ENCODE peak calls at places on chromosomes 4 and X, in seven cellular contexts. One of them, this sample, is unnamed.

GRCh38 chrX:111492085-111492484 is 19.4 kb upstream of the SERTM2 start:
- DNase-seq in T-helper 2 cell: no peak
- DNase-seq in GM10248: no peak
- DNase-seq in T-helper 17 cell: no peak
- DNase-seq in AG10803: no peak
- DNase-seq in EL: no peak
- DNase-seq in kidney tubule cell: no peak
- DNase-seq in this sample: no peak

GRCh38 chrX:22987452-22987851 is 12.3 kb upstream of the DDX53 start:
- DNase-seq in AG10803: peak
- DNase-seq in kidney tubule cell: no peak
- DNase-seq in T-helper 2 cell: no peak
- DNase-seq in EL: no peak
- DNase-seq in GM10248: no peak
- DNase-seq in T-helper 17 cell: no peak
- DNase-seq in this sample: peak

GRCh38 chrX:97234471-97235097 is 350.9 kb downstream of the RPA4 start:
- DNase-seq in T-helper 2 cell: no peak
- DNase-seq in AG10803: no peak
- DNase-seq in kidney tubule cell: no peak
- DNase-seq in T-helper 17 cell: no peak
- DNase-seq in GM10248: peak
- DNase-seq in EL: no peak
- DNase-seq in this sample: no peak

GRCh38 chr4:54226399-54227260 is 2.5 kb upstream of the PDGFRA start:
- DNase-seq in GM10248: no peak
- DNase-seq in T-helper 2 cell: no peak
- DNase-seq in EL: peak
- DNase-seq in AG10803: peak
- DNase-seq in T-helper 17 cell: no peak
- DNase-seq in kidney tubule cell: no peak
- DNase-seq in this sample: peak

GRCh38 chr4:41622816-41623215 is 84.9 kb downstream of the LIMCH1 start:
- DNase-seq in GM10248: no peak
- DNase-seq in T-helper 2 cell: no peak
- DNase-seq in AG10803: no peak
- DNase-seq in T-helper 17 cell: no peak
- DNase-seq in kidney tubule cell: no peak
- DNase-seq in EL: no peak
- DNase-seq in this sample: no peak

GRCh38 chr4:186957952-186958555 is 234.4 kb upstream of the FAT1 start:
- DNase-seq in EL: no peak
- DNase-seq in GM10248: no peak
- DNase-seq in kidney tubule cell: peak
- DNase-seq in AG10803: peak
- DNase-seq in T-helper 17 cell: no peak
- DNase-seq in T-helper 2 cell: no peak
- DNase-seq in this sample: no peak

GRCh38 chr4:33959519-33959918 is 2284.8 kb downstream of the ARAP2 start:
- DNase-seq in kidney tubule cell: no peak
- DNase-seq in GM10248: no peak
- DNase-seq in T-helper 17 cell: no peak
- DNase-seq in EL: peak
- DNase-seq in T-helper 2 cell: no peak
- DNase-seq in AG10803: peak
- DNase-seq in this sample: no peak

GRCh38 chr4:39521253-39521908 is 5.9 kb downstream of the UGDH start:
- DNase-seq in EL: peak
- DNase-seq in GM10248: no peak
- DNase-seq in T-helper 17 cell: no peak
- DNase-seq in T-helper 2 cell: no peak
- DNase-seq in kidney tubule cell: no peak
- DNase-seq in AG10803: peak
- DNase-seq in this sample: peak

GRCh38 chr4:26083987-26084386 is 170.0 kb downstream of the SMIM20 start:
- DNase-seq in EL: peak
- DNase-seq in AG10803: peak
- DNase-seq in T-helper 2 cell: no peak
- DNase-seq in T-helper 17 cell: no peak
- DNase-seq in GM10248: peak
- DNase-seq in kidney tubule cell: peak
- DNase-seq in this sample: peak

GRCh38 chr4:65651031-65651430 is 19.3 kb downstream of the EPHA5 start:
- DNase-seq in T-helper 2 cell: no peak
- DNase-seq in T-helper 17 cell: no peak
- DNase-seq in GM10248: no peak
- DNase-seq in AG10803: no peak
- DNase-seq in EL: no peak
- DNase-seq in kidney tubule cell: no peak
- DNase-seq in this sample: no peak

GRCh38 chr4:94399277-94399676 is 52.5 kb upstream of the PDLIM5 start:
- DNase-seq in GM10248: no peak
- DNase-seq in T-helper 2 cell: no peak
- DNase-seq in EL: no peak
- DNase-seq in kidney tubule cell: no peak
- DNase-seq in T-helper 17 cell: no peak
- DNase-seq in AG10803: no peak
- DNase-seq in this sample: no peak

GRCh38 chr4:140581078-140581477 is 12.3 kb upstream of the UCP1 start:
- DNase-seq in EL: no peak
- DNase-seq in GM10248: no peak
- DNase-seq in T-helper 17 cell: no peak
- DNase-seq in kidney tubule cell: no peak
- DNase-seq in T-helper 2 cell: no peak
- DNase-seq in AG10803: no peak
- DNase-seq in this sample: no peak

GRCh38 chrX:119655125-119655524 is 37.8 kb downstream of the SEPTIN6 start:
- DNase-seq in GM10248: peak
- DNase-seq in AG10803: peak
- DNase-seq in T-helper 17 cell: peak
- DNase-seq in kidney tubule cell: peak
- DNase-seq in T-helper 2 cell: no peak
- DNase-seq in EL: peak
- DNase-seq in this sample: peak

GRCh38 chrX:97587171-97587570 is 703.5 kb downstream of the RPA4 start:
- DNase-seq in kidney tubule cell: no peak
- DNase-seq in T-helper 17 cell: no peak
- DNase-seq in EL: no peak
- DNase-seq in T-helper 2 cell: no peak
- DNase-seq in GM10248: no peak
- DNase-seq in AG10803: no peak
- DNase-seq in this sample: no peak

GRCh38 chrX:40746536-40746935 is 11.2 kb upstream of the MED14 start:
- DNase-seq in T-helper 17 cell: no peak
- DNase-seq in AG10803: no peak
- DNase-seq in GM10248: no peak
- DNase-seq in EL: no peak
- DNase-seq in kidney tubule cell: no peak
- DNase-seq in T-helper 2 cell: no peak
- DNase-seq in this sample: no peak

GRCh38 chr4:102008711-102009110 is 218.2 kb downstream of the BANK1 start:
- DNase-seq in GM10248: no peak
- DNase-seq in T-helper 2 cell: no peak
- DNase-seq in EL: no peak
- DNase-seq in T-helper 17 cell: no peak
- DNase-seq in kidney tubule cell: no peak
- DNase-seq in AG10803: no peak
- DNase-seq in this sample: peak

GRCh38 chr4:29566371-29566770 is 1153.8 kb upstream of the PCDH7 start:
- DNase-seq in EL: no peak
- DNase-seq in T-helper 2 cell: no peak
- DNase-seq in GM10248: no peak
- DNase-seq in T-helper 17 cell: no peak
- DNase-seq in kidney tubule cell: no peak
- DNase-seq in AG10803: no peak
- DNase-seq in this sample: no peak

GRCh38 chrX:118839334-118839958 is 15.8 kb downstream of the ZCCHC12 start:
- DNase-seq in AG10803: peak
- DNase-seq in kidney tubule cell: peak
- DNase-seq in T-helper 17 cell: peak
- DNase-seq in T-helper 2 cell: peak
- DNase-seq in EL: peak
- DNase-seq in GM10248: peak
- DNase-seq in this sample: peak

GRCh38 chr4:5050520-5050955 is 742 bp upstream of the STK32B start:
- DNase-seq in T-helper 2 cell: no peak
- DNase-seq in kidney tubule cell: peak
- DNase-seq in GM10248: peak
- DNase-seq in EL: peak
- DNase-seq in T-helper 17 cell: no peak
- DNase-seq in AG10803: peak
- DNase-seq in this sample: peak

This sample was measured in adipocyte.